ENCODE peak calls at places on chromosomes 3 and 15, in seven cellular contexts. G is memory B cell, A is activated T-helper 1 cell treated with Interleukin-2 at 50 U/mL for 16 hours, M is T1000, K is frontal cortex, D is H1, S is mucosa of gallbladder. O is an unnamed sample.

GRCh38 chr3:54122046-54122801 is at the start of gene CACNA2D3:
- DNase-seq in A (no peak), K (peak), M (no peak), S (no peak), G (no peak), D (peak), O (no peak)

GRCh38 chr15:71634820-71635219 is 175.5 kb upstream of the NR2E3 start:
- DNase-seq in S (no peak), A (no peak), M (no peak), K (no peak), G (no peak), D (no peak), O (no peak)

GRCh38 chr15:70625438-70625837 is 137.9 kb downstream of the UACA start:
- DNase-seq in G (peak), D (no peak), K (no peak), A (no peak), S (no peak), M (no peak), O (no peak)

GRCh38 chr3:50484681-50485263 is 18.7 kb downstream of the CACNA2D2 start:
- DNase-seq in G (no peak), D (no peak), S (no peak), A (no peak), M (no peak), K (no peak), O (no peak)

GRCh38 chr3:120025520-120025919 is 68.7 kb downstream of the GSK3B start:
- DNase-seq in M (no peak), A (no peak), K (no peak), D (no peak), G (no peak), S (no peak), O (no peak)

GRCh38 chr3:49213998-49214397 is 42.6 kb downstream of the KLHDC8B start:
- DNase-seq in S (no peak), G (no peak), K (no peak), M (no peak), D (no peak), A (no peak), O (no peak)

GRCh38 chr3:61802772-61803171 is 241.4 kb downstream of the PTPRG start:
- DNase-seq in M (no peak), A (no peak), K (no peak), D (no peak), G (no peak), S (no peak), O (no peak)

GRCh38 chr3:172254542-172254941 is 193.7 kb downstream of the GHSR start:
- DNase-seq in K (no peak), D (no peak), G (no peak), A (no peak), M (no peak), S (no peak), O (no peak)

GRCh38 chr3:10552631-10552943 is 47.2 kb upstream of the ATP2B2 start:
- DNase-seq in M (no peak), G (no peak), A (no peak), D (peak), K (no peak), S (no peak), O (no peak)

GRCh38 chr3:64417816-64418215 is 192.6 kb upstream of the PRICKLE2 start:
- DNase-seq in M (no peak), A (no peak), S (no peak), D (no peak), K (no peak), G (no peak), O (no peak)

GRCh38 chr3:21672303-21672702 is 78.7 kb downstream of the ZNF385D start:
- DNase-seq in S (no peak), A (no peak), M (peak), G (no peak), D (no peak), K (no peak), O (peak)

GRCh38 chr15:78101423-78102105 is 9.2 kb downstream of the SH2D7 start:
- DNase-seq in K (no peak), M (no peak), D (no peak), S (no peak), G (no peak), A (no peak), O (no peak)

GRCh38 chr15:46732060-46732459 is 985.2 kb upstream of the SEMA6D start:
- DNase-seq in A (no peak), M (no peak), K (no peak), D (no peak), G (no peak), S (no peak), O (no peak)

GRCh38 chr15:38702178-38702912 is 137.7 kb upstream of the RASGRP1 start:
- DNase-seq in A (no peak), M (no peak), K (no peak), G (no peak), D (no peak), S (peak), O (no peak)

GRCh38 chr15:22258402-22259150 is 178.2 kb downstream of the OR4M2 start:
- DNase-seq in G (no peak), A (no peak), S (no peak), D (no peak), K (no peak), M (no peak), O (no peak)

GRCh38 chr3:134029256-134029733 is 430 bp downstream of the SLCO2A1 start:
- DNase-seq in A (no peak), M (no peak), G (no peak), D (no peak), S (no peak), K (no peak), O (no peak)

GRCh38 chr15:75531041-75531450 is 48.1 kb downstream of the PTPN9 start:
- DNase-seq in D (no peak), M (no peak), K (no peak), A (no peak), S (peak), G (no peak), O (no peak)

GRCh38 chr3:82927309-82928253 is 1166.1 kb upstream of the GBE1 start:
- DNase-seq in S (no peak), K (no peak), M (no peak), A (no peak), G (no peak), D (no peak), O (no peak)

GRCh38 chr3:61927332-61927731 is 366.0 kb downstream of the PTPRG start:
- DNase-seq in A (no peak), D (no peak), K (peak), G (no peak), M (no peak), S (peak), O (no peak)

GRCh38 chr15:36571301-36571700 is 8.1 kb upstream of the CDIN1 start:
- DNase-seq in D (no peak), S (no peak), A (no peak), K (no peak), G (no peak), M (no peak), O (no peak)

GRCh38 chr3:171824824-171825221 is 14.5 kb upstream of the PLD1 start:
- DNase-seq in G (no peak), D (no peak), A (no peak), S (no peak), K (no peak), M (no peak), O (no peak)

GRCh38 chr3:17183951-17184550 is 299.3 kb downstream of the PLCL2 start:
- DNase-seq in A (no peak), M (no peak), S (no peak), D (no peak), G (no peak), K (no peak), O (no peak)

GRCh38 chr15:100050877-100051786 is 290.6 kb downstream of the ADAMTS17 start:
- DNase-seq in A (no peak), G (no peak), M (no peak), D (no peak), S (no peak), K (no peak), O (no peak)

GRCh38 chr3:119973276-119973675 is 121.0 kb downstream of the GSK3B start:
- DNase-seq in G (no peak), S (no peak), A (no peak), K (no peak), D (no peak), M (no peak), O (no peak)

GRCh38 chr3:132553811-132554210 is 43.3 kb upstream of the ACKR4 start:
- DNase-seq in G (no peak), K (no peak), S (no peak), M (no peak), D (no peak), A (no peak), O (no peak)

GRCh38 chr15:55434989-55435825 is 26.9 kb downstream of the PIERCE2 start:
- DNase-seq in G (peak), D (peak), K (no peak), S (no peak), M (no peak), A (no peak), O (peak)

GRCh38 chr15:100716456-100717085 is 114.2 kb downstream of the ASB7 start:
- DNase-seq in K (no peak), A (no peak), S (no peak), M (no peak), G (no peak), D (no peak), O (no peak)

GRCh38 chr15:52362497-52362896 is 66.9 kb upstream of the MYO5C start:
- DNase-seq in M (no peak), A (no peak), K (no peak), S (no peak), G (no peak), D (no peak), O (no peak)

GRCh38 chr15:74725845-74726773 is 781 bp upstream of the CYP1A1 start:
- DNase-seq in A (peak), G (peak), S (peak), M (peak), K (no peak), D (peak), O (no peak)

GRCh38 chr3:118974356-118975097 is 60.1 kb downstream of the IGSF11 start:
- DNase-seq in A (no peak), M (no peak), G (no peak), D (no peak), S (no peak), K (no peak), O (no peak)

GRCh38 chr3:168622795-168623194 is 527.1 kb upstream of the GOLIM4 start:
- DNase-seq in K (no peak), D (no peak), G (no peak), A (no peak), S (no peak), M (no peak), O (no peak)

GRCh38 chr15:44215594-44215993 is 20.5 kb upstream of the FRMD5 start:
- DNase-seq in S (no peak), K (no peak), A (no peak), G (no peak), M (no peak), D (no peak), O (peak)

GRCh38 chr3:151639096-151639740 is 94.5 kb upstream of the AADACL2 start:
- DNase-seq in K (no peak), D (no peak), A (no peak), S (no peak), M (no peak), G (no peak), O (no peak)

GRCh38 chr3:40057077-40057476 is 247.7 kb downstream of the MYRIP start:
- DNase-seq in S (no peak), D (no peak), K (no peak), G (no peak), A (no peak), M (no peak), O (no peak)

GRCh38 chr15:36234743-36235142 is 344.7 kb upstream of the CDIN1 start:
- DNase-seq in G (no peak), D (no peak), M (no peak), K (no peak), A (no peak), S (no peak), O (no peak)

O was measured in amniotic stem cell.